ENCODE peak calls at places on chromosomes 16 and 17, in seven cellular contexts. Y is BJ, X is endodermal cell, R is sigmoid colon, S is heart left ventricle, B is mucosa of descending colon, C is prostate gland. D is an unnamed sample. For H3K36me3, the result is how much of the 10 kb centered on the place peaks cover.

GRCh38 chr16:12229759-12230594 is 253.4 kb downstream of the SNX29 start:
- DNase-seq in Y (peak), R (no peak), C (no peak), S (no peak), X (no peak), B (no peak), D (no peak)

GRCh38 chr16:89658221-89658879 is 714 bp downstream of the SPATA33 start:
- DNase-seq in C (no peak), S (no peak), X (peak), Y (no peak), B (peak), R (no peak), D (no peak)

GRCh38 chr16:58863761-58864160 is 129.6 kb upstream of the GOT2 start:
- DNase-seq in X (no peak), B (no peak), C (no peak), S (no peak), R (no peak), Y (no peak), D (no peak)

GRCh38 chr17:2335726-2336214 is 487 bp downstream of the TSR1 start:
- DNase-seq in R (peak), X (peak), Y (no peak), C (no peak), B (no peak), S (no peak), D (peak)

GRCh38 chr17:48841395-48841831 is 10.6 kb downstream of the CALCOCO2 start:
- DNase-seq in R (no peak), X (no peak), S (peak), Y (no peak), B (no peak), C (peak), D (peak)

GRCh38 chr17:48609754-48610281 is 999 bp downstream of the HOXB7 start:
- DNase-seq in X (peak), B (peak), S (no peak), Y (no peak), R (no peak), C (no peak), D (no peak)

GRCh38 chr17:41500131-41500911 is 5.1 kb downstream of the KRT13 start:
- DNase-seq in Y (no peak), R (no peak), X (peak), S (no peak), C (no peak), B (no peak), D (no peak)

GRCh38 chr17:48375356-48375755 is 54.7 kb downstream of the SKAP1 start:
- DNase-seq in Y (no peak), S (no peak), B (no peak), X (no peak), C (no peak), R (no peak), D (no peak)

GRCh38 chr16:86231996-86232350 is 278.4 kb upstream of the FOXF1 start:
- DNase-seq in C (no peak), X (no peak), Y (no peak), B (peak), S (no peak), R (peak), D (no peak)

GRCh38 chr16:637081-638018 is 1.2 kb upstream of the METTL26 start:
- DNase-seq in S (peak), B (peak), C (peak), R (peak), X (peak), Y (no peak), D (peak)

GRCh38 chr17:79192503-79193500 is 118.2 kb downstream of the ENGASE start:
- DNase-seq in X (peak), Y (no peak), R (no peak), S (no peak), C (peak), B (no peak), D (peak)

GRCh38 chr17:69672924-69673323 is 258.4 kb downstream of the MAP2K6 start:
- DNase-seq in X (no peak), R (no peak), Y (peak), B (no peak), C (no peak), S (no peak), D (no peak)

GRCh38 chr17:36950027-36950426 is 1.3 kb downstream of the AATF start:
- DNase-seq in B (no peak), S (no peak), R (no peak), Y (no peak), X (no peak), C (no peak), D (no peak)

GRCh38 chr16:66511615-66512500 is 38.1 kb downstream of the TK2 start:
- DNase-seq in Y (no peak), X (peak), B (no peak), C (peak), S (no peak), R (peak), D (peak)

GRCh38 chr17:9389116-9389515 is 186.5 kb downstream of the STX8 start:
- DNase-seq in R (no peak), Y (peak), X (no peak), S (no peak), B (no peak), C (no peak), D (no peak)

GRCh38 chr17:39744075-39744835 is 6.5 kb downstream of the GRB7 start:
- DNase-seq in S (no peak), X (no peak), C (no peak), B (no peak), Y (no peak), R (no peak), D (no peak)
- H3K36me3 ChIP-seq in S (under half), X (under half), C (under half), B (under half), Y (under half), R (under half), D (under half)

GRCh38 chr17:57629886-57630285 is 115.2 kb downstream of the CCDC182 start:
- DNase-seq in R (no peak), S (no peak), X (no peak), C (no peak), B (no peak), Y (no peak), D (no peak)
- H3K36me3 ChIP-seq in R (under half), S (under half), X (under half), C (under half), B (under half), Y (under half), D (under half)

GRCh38 chr17:29677139-29677834 is 54.6 kb upstream of the CORO6 start:
- DNase-seq in R (peak), Y (no peak), S (no peak), X (no peak), C (no peak), B (no peak), D (peak)

GRCh38 chr17:29686998-29687397 is 64.3 kb upstream of the CORO6 start:
- DNase-seq in C (no peak), Y (no peak), R (no peak), X (no peak), B (no peak), S (no peak), D (no peak)

GRCh38 chr17:29682987-29683386 is 60.3 kb upstream of the CORO6 start:
- DNase-seq in X (no peak), B (no peak), C (no peak), R (no peak), S (peak), Y (no peak), D (no peak)

GRCh38 chr17:29683481-29683880 is 60.8 kb upstream of the CORO6 start:
- DNase-seq in X (no peak), B (no peak), C (no peak), R (no peak), Y (no peak), S (no peak), D (no peak)

GRCh38 chr17:29682054-29682453 is 59.3 kb upstream of the CORO6 start:
- DNase-seq in X (no peak), R (no peak), Y (no peak), B (no peak), C (no peak), S (no peak), D (no peak)
- H3K36me3 ChIP-seq in X (under half), R (under half), Y (under half), B (under half), C (under half), S (under half), D (under half)

GRCh38 chr16:53769185-53769584 is 65.2 kb downstream of the FTO start:
- DNase-seq in X (no peak), B (no peak), C (no peak), Y (no peak), S (no peak), R (no peak), D (no peak)
- H3K36me3 ChIP-seq in X (under half), B (under half), C (under half), Y (under half), S (under half), R (under half), D (under half)

GRCh38 chr17:81582769-81583168 is 30.6 kb upstream of the FAAP100 start:
- DNase-seq in X (no peak), C (no peak), R (no peak), B (no peak), S (no peak), Y (no peak), D (no peak)
- H3K36me3 ChIP-seq in X (half or more), C (under half), R (under half), B (under half), S (under half), Y (under half), D (under half)

GRCh38 chr17:76090517-76091135 is 11.6 kb downstream of the ZACN start:
- DNase-seq in X (no peak), C (no peak), Y (no peak), B (peak), R (no peak), S (no peak), D (no peak)

GRCh38 chr17:76089680-76090516 is 10.9 kb downstream of the ZACN start:
- DNase-seq in S (no peak), C (no peak), X (no peak), R (peak), Y (no peak), B (peak), D (no peak)

GRCh38 chr17:76088041-76088867 is 9.3 kb downstream of the ZACN start:
- DNase-seq in B (peak), R (peak), Y (no peak), S (no peak), X (peak), C (no peak), D (no peak)

GRCh38 chr17:76087531-76087930 is 8.5 kb downstream of the ZACN start:
- DNase-seq in B (no peak), C (no peak), S (no peak), Y (no peak), R (no peak), X (no peak), D (no peak)

GRCh38 chr17:76088868-76089576 is 10.0 kb downstream of the ZACN start:
- DNase-seq in S (no peak), Y (no peak), C (no peak), B (peak), R (peak), X (no peak), D (no peak)
- H3K36me3 ChIP-seq in S (under half), Y (half or more), C (under half), B (under half), R (half or more), X (half or more), D (under half)

GRCh38 chr17:13004336-13004735 is 13.5 kb downstream of the ELAC2 start:
- DNase-seq in S (no peak), Y (no peak), R (peak), C (no peak), B (no peak), X (no peak), D (no peak)
- H3K36me3 ChIP-seq in S (under half), Y (under half), R (under half), C (under half), B (under half), X (half or more), D (under half)